ENCODE peak calls at places on chromosomes 1 and 21, in four cellular contexts. S is T-helper 22 cell, U is GM23248, B is keratinocyte. N is an unnamed sample.

GRCh38 chr21:37863842-37864241 is 52.4 kb downstream of the KCNJ6 start:
- DNase-seq in S (no peak), U (no peak), B (no peak), N (no peak)

GRCh38 chr1:20640183-20640597 is 6.9 kb downstream of the PINK1 start:
- DNase-seq in S (no peak), U (peak), B (no peak), N (peak)

GRCh38 chr21:39348040-39348354 is 891 bp downstream of the HMGN1 start:
- DNase-seq in S (no peak), U (no peak), B (no peak), N (no peak)

GRCh38 chr1:114369930-114370329 is 141.1 kb downstream of the TRIM33 start:
- DNase-seq in S (no peak), U (peak), B (no peak), N (no peak)

GRCh38 chr1:98045211-98046030 is 124.6 kb upstream of the DPYD start:
- DNase-seq in S (no peak), U (peak), B (no peak), N (no peak)

GRCh38 chr1:108049083-108049819 is 84.3 kb upstream of the VAV3 start:
- DNase-seq in S (no peak), U (peak), B (no peak), N (no peak)

GRCh38 chr1:236332092-236332758 is 50.5 kb upstream of the ERO1B start:
- DNase-seq in S (no peak), U (no peak), B (no peak), N (no peak)

GRCh38 chr1:57353589-57353988 is 70.3 kb downstream of the DAB1 start:
- DNase-seq in S (no peak), U (peak), B (no peak), N (no peak)

GRCh38 chr1:207336559-207337467 is 15.3 kb downstream of the CD55 start:
- DNase-seq in S (no peak), U (no peak), B (no peak), N (no peak)

GRCh38 chr21:44473915-44474555 is 18.7 kb downstream of the LRRC3 start:
- DNase-seq in S (no peak), U (no peak), B (no peak), N (no peak)

GRCh38 chr21:37582613-37583012 is 216.0 kb downstream of the DYRK1A start:
- DNase-seq in S (no peak), U (peak), B (no peak), N (no peak)

GRCh38 chr1:25036117-25036546 is 106.1 kb upstream of the RUNX3 start:
- DNase-seq in S (no peak), U (no peak), B (no peak), N (no peak)

GRCh38 chr1:20008391-20008841 is 29.0 kb upstream of the PLA2G2A start:
- DNase-seq in S (no peak), U (peak), B (no peak), N (no peak)

GRCh38 chr1:177948336-177948972 is 21.4 kb downstream of the SEC16B start:
- DNase-seq in S (no peak), U (peak), B (no peak), N (no peak)

GRCh38 chr1:225911207-225912130 is 12.6 kb downstream of the PYCR2 start:
- DNase-seq in S (peak), U (peak), B (no peak), N (peak)

GRCh38 chr1:89761901-89762300 is 58.9 kb upstream of the LRRC8D start:
- DNase-seq in S (no peak), U (peak), B (no peak), N (no peak)

GRCh38 chr1:203776636-203777035 is 11.7 kb downstream of the LAX1 start:
- DNase-seq in S (no peak), U (no peak), B (no peak), N (no peak)

GRCh38 chr21:34019402-34019801 is 54.0 kb upstream of the MRPS6 start:
- DNase-seq in S (no peak), U (no peak), B (no peak), N (no peak)

N was measured in left colon.